ENCODE peak calls at places on chromosomes 2 and 18, in five cellular contexts. A is WTC11, U is fibroblast of lung, W is heart right ventricle, H is A673. F is an unnamed sample.

GRCh38 chr2:64288321-64288931 is 144.2 kb upstream of the PELI1 start:
- DNase-seq in A (no peak), U (peak), W (peak), H (no peak), F (peak)

GRCh38 chr18:3261393-3262233 is at the start of gene MYL12B:
- DNase-seq in H (peak), U (peak), A (peak), W (peak), F (peak)

GRCh38 chr2:147806846-147807245 is 38.0 kb upstream of the ACVR2A start:
- DNase-seq in H (no peak), A (no peak), W (no peak), U (peak), F (no peak)

GRCh38 chr2:237448626-237449025 is 34.7 kb upstream of the COL6A3 start:
- DNase-seq in U (no peak), A (no peak), H (no peak), W (no peak), F (no peak)

GRCh38 chr2:187654535-187654934 is 100.3 kb upstream of the TFPI start:
- DNase-seq in A (no peak), H (no peak), U (no peak), W (peak), F (no peak)

GRCh38 chr2:213316001-213316735 is 31.9 kb downstream of the SPAG16 start:
- DNase-seq in U (peak), W (no peak), H (peak), A (no peak), F (no peak)

GRCh38 chr18:5975111-5975622 is 79.8 kb upstream of the TMEM200C start:
- DNase-seq in A (no peak), W (no peak), H (no peak), U (peak), F (no peak)

GRCh38 chr2:47088371-47089082 is 66.6 kb downstream of the STPG4 start:
- DNase-seq in W (peak), U (peak), A (no peak), H (no peak), F (no peak)

GRCh38 chr2:3606370-3607124 is 11.6 kb downstream of the COLEC11 start:
- DNase-seq in A (no peak), H (no peak), W (no peak), U (no peak), F (no peak)

GRCh38 chr2:189492451-189492850 is 51.2 kb downstream of the WDR75 start:
- DNase-seq in H (no peak), W (no peak), A (no peak), U (peak), F (peak)

GRCh38 chr18:40485318-40485717 is 1469.7 kb upstream of the PIK3C3 start:
- DNase-seq in U (peak), H (no peak), W (no peak), A (no peak), F (peak)

GRCh38 chr2:30115981-30116285 is 30.9 kb upstream of the YPEL5 start:
- DNase-seq in W (no peak), A (no peak), U (no peak), H (no peak), F (no peak)
- TF ChIP-seq CTCF in W (no peak), A (no peak), U (no peak), H (no peak), F (peak)

DNA sequence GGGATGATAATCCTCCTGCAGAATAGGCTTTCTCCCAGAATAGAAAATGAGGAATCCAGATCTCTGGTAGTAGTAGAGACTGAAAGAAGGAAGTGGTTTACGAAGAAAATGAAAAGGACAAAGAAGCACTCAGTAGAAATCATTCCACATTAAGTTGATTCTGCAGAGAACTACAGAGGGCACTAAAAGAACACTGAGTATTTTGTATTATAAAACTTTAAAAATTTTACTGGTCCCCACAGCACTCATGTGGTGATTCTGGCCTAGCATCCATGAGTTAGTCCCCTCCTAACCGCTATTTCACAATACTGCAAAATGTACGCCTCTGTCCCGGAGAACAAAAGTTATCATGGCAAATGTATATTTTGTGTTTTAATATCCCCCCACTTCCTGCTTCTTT is 42.9 kb upstream of the SLC35F5 start:
- DNase-seq in U (no peak), A (no peak), H (no peak), W (no peak), F (no peak)
- TF ChIP-seq CTCF in U (peak), A (no peak), H (no peak), W (no peak), F (peak)

GRCh38 chr18:32893915-32894314 is 121.1 kb upstream of the KLHL14 start:
- DNase-seq in A (no peak), W (no peak), U (no peak), H (peak), F (no peak)
- TF ChIP-seq CTCF in A (no peak), W (no peak), U (peak), H (peak), F (no peak)

DNA sequence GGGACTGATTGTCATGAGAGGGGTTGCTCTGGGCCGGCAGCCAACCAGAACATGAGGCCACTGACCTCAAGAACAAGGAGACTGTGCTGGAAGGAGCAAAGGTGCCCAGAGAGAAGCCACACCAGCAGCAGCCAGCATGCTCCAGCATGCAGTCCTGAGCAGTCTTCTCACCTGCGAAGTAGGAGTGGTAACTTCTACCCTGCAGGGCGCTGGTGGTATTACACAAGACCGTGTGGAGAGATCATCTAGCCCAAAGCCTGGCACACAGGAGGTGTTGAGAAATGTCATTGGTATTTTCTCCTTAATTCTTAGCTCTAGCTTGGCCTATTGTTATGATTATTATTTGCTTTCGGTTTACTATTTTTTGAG is 132.7 kb downstream of the TSN start:
- DNase-seq in H (peak), W (no peak), U (no peak), A (peak), F (no peak)
- TF ChIP-seq CTCF in H (peak), W (no peak), U (peak), A (peak), F (peak)

DNA sequence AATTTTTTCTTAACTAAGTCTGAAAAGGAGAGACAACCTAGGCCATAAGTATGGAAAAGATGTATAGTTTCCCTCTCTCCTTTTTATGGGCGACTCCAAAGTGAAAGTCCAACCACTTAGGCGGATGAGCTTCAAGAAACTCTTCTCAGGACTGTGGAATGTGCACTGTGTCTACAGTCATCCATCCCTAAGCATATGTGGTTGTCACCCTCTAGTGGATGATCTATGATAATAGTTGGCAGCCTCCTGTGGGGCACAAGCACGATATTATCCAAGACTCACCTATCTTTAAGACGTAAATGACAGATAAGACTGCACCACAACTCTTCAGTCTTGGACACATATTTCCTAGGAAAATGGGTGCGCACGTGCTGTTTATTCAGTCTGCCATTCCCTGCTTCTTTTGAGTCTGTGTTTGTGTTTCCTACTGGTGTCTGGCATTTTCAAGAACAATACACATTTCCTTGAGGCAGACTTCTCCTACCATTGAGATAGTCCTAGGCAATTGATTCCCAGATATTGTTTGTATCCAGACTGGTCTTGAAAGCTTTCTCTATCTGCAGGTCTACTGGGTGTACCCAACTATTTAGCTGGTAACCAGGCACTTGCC is 145.5 kb upstream of the CTAGE1 start:
- DNase-seq in A (no peak), H (peak), U (peak), W (peak), F (peak)
- TF ChIP-seq CTCF in A (peak), H (peak), U (peak), W (peak), F (peak)

DNA sequence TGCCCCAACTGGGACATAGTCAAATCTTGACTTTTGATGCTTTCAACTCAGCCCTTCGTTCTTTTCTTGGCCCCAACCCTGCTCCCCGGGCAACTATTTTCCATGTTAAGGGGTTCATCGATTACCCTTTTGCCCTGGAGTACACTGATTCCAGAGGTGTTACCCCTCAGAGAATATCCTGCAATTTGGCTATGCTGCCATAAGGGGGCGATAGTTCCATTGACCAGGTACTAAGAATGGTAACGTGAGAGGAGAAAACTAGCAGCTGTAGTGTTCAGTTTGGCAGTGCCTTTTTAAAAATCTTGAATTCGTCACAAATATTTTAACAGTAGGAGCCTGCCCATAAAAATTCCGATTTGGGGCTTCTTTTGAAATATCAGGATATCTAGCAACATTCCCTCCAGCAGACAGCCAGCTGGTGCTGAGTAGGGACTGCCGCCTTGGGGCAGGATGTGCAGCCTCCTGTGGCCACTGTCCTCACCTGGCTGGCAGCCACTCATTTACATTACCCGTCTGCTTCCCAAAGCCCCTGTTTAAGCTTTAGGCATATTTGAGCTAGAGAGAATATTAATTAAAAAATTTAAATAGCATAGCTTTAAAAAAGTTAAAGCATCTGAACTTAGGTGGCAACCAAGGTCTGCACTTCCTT is 146.3 kb upstream of the SKOR2 start:
- DNase-seq in H (peak), A (peak), W (no peak), U (no peak), F (no peak)
- TF ChIP-seq CTCF in H (peak), A (peak), W (no peak), U (no peak), F (peak)

GRCh38 chr2:42793314-42794270 is 1.2 kb upstream of the HAAO start:
- DNase-seq in W (peak), U (no peak), A (no peak), H (peak), F (no peak)

GRCh38 chr2:42792583-42793313 is at the start of gene HAAO:
- DNase-seq in U (no peak), A (peak), W (peak), H (peak), F (no peak)

GRCh38 chr2:42795871-42796301 is 3.5 kb upstream of the HAAO start:
- DNase-seq in U (peak), W (peak), H (peak), A (no peak), F (no peak)

GRCh38 chr2:42795275-42795674 is 2.9 kb upstream of the HAAO start:
- DNase-seq in U (no peak), W (no peak), H (no peak), A (no peak), F (no peak)

GRCh38 chr2:42794271-42795046 is 2.1 kb upstream of the HAAO start:
- DNase-seq in A (peak), W (no peak), U (no peak), H (peak), F (peak)
- TF ChIP-seq CTCF in A (no peak), W (no peak), U (peak), H (no peak), F (peak)

GRCh38 chr18:22320736-22321135 is 97.0 kb downstream of the CTAGE1 start:
- DNase-seq in U (no peak), H (no peak), A (no peak), W (no peak), F (no peak)

GRCh38 chr18:22322251-22322691 is 95.4 kb downstream of the CTAGE1 start:
- DNase-seq in U (no peak), A (no peak), W (no peak), H (no peak), F (no peak)

GRCh38 chr18:22314406-22314805 is 103.3 kb downstream of the CTAGE1 start:
- DNase-seq in H (no peak), A (no peak), W (no peak), U (peak), F (peak)

GRCh38 chr18:22320155-22320554 is 97.6 kb downstream of the CTAGE1 start:
- DNase-seq in H (no peak), A (no peak), W (no peak), U (no peak), F (no peak)

DNA sequence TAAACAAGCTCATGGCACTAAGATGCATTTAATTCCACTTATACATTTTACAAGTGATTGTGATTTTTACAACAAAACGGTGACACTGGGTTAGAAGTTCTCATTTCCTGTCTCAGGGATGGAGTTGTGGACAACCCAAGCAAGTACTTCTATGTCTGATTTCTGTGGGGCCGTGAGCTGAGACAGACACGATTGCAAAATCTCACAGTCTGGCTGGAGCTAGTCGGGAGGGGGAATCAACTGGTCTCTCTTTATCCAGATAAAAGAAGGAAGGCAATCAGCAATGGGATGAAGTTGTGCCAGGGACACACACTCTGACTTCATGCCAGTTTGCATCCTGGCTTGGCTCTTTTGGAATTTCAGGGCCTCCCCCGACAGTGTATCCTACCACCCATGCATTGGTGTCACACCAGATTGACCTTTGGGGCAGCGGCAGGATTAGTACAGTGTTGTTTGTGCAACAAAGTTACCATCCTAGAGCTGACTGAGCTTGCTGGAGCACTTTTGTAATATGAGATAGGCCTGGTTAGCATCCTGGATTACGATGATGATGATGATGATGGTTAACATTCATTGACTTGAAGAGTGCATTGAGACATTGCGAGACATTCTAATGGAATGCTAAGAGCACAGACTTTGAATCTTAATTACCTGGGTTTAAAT is 98.8 kb downstream of the CTAGE1 start:
- DNase-seq in A (no peak), W (no peak), U (peak), H (no peak), F (no peak)
- TF ChIP-seq CTCF in A (no peak), W (no peak), U (no peak), H (no peak), F (no peak)

DNA sequence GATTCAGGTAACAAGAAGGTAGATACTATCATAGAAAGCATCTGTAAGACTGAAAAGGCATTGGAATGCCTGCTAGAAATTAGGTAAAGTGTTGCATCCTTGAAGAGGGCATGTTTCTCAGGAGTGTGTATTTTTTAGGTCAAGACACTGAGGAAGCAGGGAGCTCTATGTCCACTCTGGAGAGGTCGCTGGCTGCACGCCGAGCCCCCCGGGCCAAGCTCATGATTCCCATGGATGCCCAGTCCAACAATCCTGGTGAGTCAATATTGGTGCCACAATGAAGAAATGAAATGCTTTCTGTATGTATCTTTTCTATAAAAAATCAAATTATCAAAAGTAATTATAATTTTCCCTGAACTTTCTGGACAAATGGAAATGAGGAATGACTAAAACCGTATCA is 756.7 kb downstream of the MBD2 start:
- DNase-seq in W (no peak), U (no peak), H (no peak), A (no peak), F (no peak)
- TF ChIP-seq CTCF in W (no peak), U (no peak), H (no peak), A (no peak), F (no peak)